ENCODE peak calls at places on chromosome 6, in four cellular contexts. W is T-helper 1 cell; F is Jurkat, Clone E6-1; Y is cardiac fibroblast. A is an unnamed sample.

GRCh38 chr6:139853302-139853992 is 479.0 kb upstream of the CITED2 start:
- DNase-seq in W (no peak), F (no peak), Y (peak; percentile 22), A (no peak)

GRCh38 chr6:113833537-113833936 is 23.6 kb upstream of the MARCKS start:
- DNase-seq in W (no peak), F (no peak), Y (peak; percentile 67), A (no peak)

GRCh38 chr6:160010067-160010466 is 41.2 kb downstream of the IGF2R start:
- DNase-seq in W (no peak), F (no peak), Y (peak; percentile 79), A (no peak)

GRCh38 chr6:5466459-5466858 is 205.1 kb downstream of the FARS2 start:
- DNase-seq in W (no peak), F (no peak), Y (peak; percentile 69), A (no peak)

GRCh38 chr6:154411076-154411475 is 54.5 kb upstream of the IPCEF1 start:
- DNase-seq in W (no peak), F (no peak), Y (no peak), A (no peak)

GRCh38 chr6:144725731-144726522 is 440.8 kb downstream of the UTRN start:
- DNase-seq in W (no peak), F (peak; percentile 41), Y (no peak), A (no peak)

GRCh38 chr6:128518531-128519131 is 1.8 kb downstream of the PTPRK start:
- DNase-seq in W (no peak), F (no peak), Y (no peak), A (no peak)

GRCh38 chr6:7642784-7643183 is 52.8 kb downstream of the SNRNP48 start:
- DNase-seq in W (no peak), F (no peak), Y (no peak), A (no peak)

GRCh38 chr6:30685157-30685976 is 1.1 kb downstream of the PPP1R18 start:
- DNase-seq in W (no peak), F (no peak), Y (peak; percentile 33), A (no peak)

GRCh38 chr6:6825153-6825847 is 236.8 kb downstream of the LY86 start:
- DNase-seq in W (no peak), F (no peak), Y (no peak), A (no peak)

GRCh38 chr6:73340048-73340447 is 14.0 kb downstream of the DPPA5 start:
- DNase-seq in W (no peak), F (no peak), Y (no peak), A (no peak)

GRCh38 chr6:53920881-53921280 is 126.1 kb downstream of the LRRC1 start:
- DNase-seq in W (no peak), F (no peak), Y (no peak), A (no peak)

GRCh38 chr6:69719602-69720193 is 77.1 kb downstream of the LMBRD1 start:
- DNase-seq in W (no peak), F (peak; percentile 10), Y (peak; percentile 53), A (no peak)

GRCh38 chr6:143792402-143793339 is 50.5 kb upstream of the LTV1 start:
- DNase-seq in W (no peak), F (no peak), Y (no peak), A (no peak)

GRCh38 chr6:28081486-28081751 is 1.1 kb downstream of the ZNF165 start:
- DNase-seq in W (no peak), F (peak; percentile 67), Y (no peak), A (peak; percentile 44)

GRCh38 chr6:166998256-166999144 is 697 bp upstream of the CEP43 start:
- DNase-seq in W (peak; percentile 11), F (no peak), Y (no peak), A (peak; percentile 2)

GRCh38 chr6:57243954-57244353 is 21.8 kb upstream of the RAB23 start:
- DNase-seq in W (no peak), F (no peak), Y (no peak), A (no peak)

GRCh38 chr6:168469198-168469943 is 28.4 kb downstream of the SMOC2 start:
- DNase-seq in W (no peak), F (no peak), Y (peak; percentile 14), A (no peak)

GRCh38 chr6:139680819-139681218 is 306.4 kb upstream of the CITED2 start:
- DNase-seq in W (no peak), F (no peak), Y (no peak), A (no peak)

GRCh38 chr6:142960098-142960497 is 15.1 kb upstream of the HIVEP2 start:
- DNase-seq in W (no peak), F (no peak), Y (peak; percentile 36), A (no peak)

A was measured in T-helper 22 cell.